ENCODE peak calls at places on chromosome 11, in nine cellular contexts. Y is neural progenitor cell; I is EL; D is AML-193; X is IMR-90; O is kidney glomerular epithelial cell; K is esophagus muscularis mucosa; S is dorsolateral prefrontal cortex; G is stimulated activated CD8-positive, alpha-beta memory T cell treated with anti-CD3 and anti-CD28 coated beads, Interleukin-4, amount 100 ng/mL, for 24 hours. Q is an unnamed sample.

GRCh38 chr11:105573091-105573490 is 36.8 kb upstream of the GRIA4 start:
- DNase-seq in Y (no peak), I (no peak), G (no peak), K (no peak), O (no peak), D (no peak), S (no peak), X (peak), Q (peak)

GRCh38 chr11:66454253-66454652 is 12.5 kb upstream of the PELI3 start:
- DNase-seq in D (no peak), G (no peak), X (no peak), Y (no peak), O (no peak), K (no peak), I (no peak), S (no peak), Q (no peak)

GRCh38 chr11:113189909-113190667 is 124.3 kb upstream of the TTC12 start:
- DNase-seq in K (no peak), D (no peak), Y (no peak), G (no peak), S (no peak), O (no peak), X (no peak), I (peak), Q (peak)

GRCh38 chr11:44875056-44875455 is 75.6 kb downstream of the TP53I11 start:
- DNase-seq in X (no peak), I (no peak), K (no peak), D (no peak), G (no peak), O (no peak), Y (no peak), S (no peak), Q (no peak)

GRCh38 chr11:12177739-12178338 is 67.4 kb downstream of the MICAL2 start:
- DNase-seq in S (no peak), D (no peak), K (no peak), O (no peak), X (peak), Y (no peak), G (no peak), I (peak), Q (no peak)

GRCh38 chr11:37984991-37985390 is 1387.0 kb upstream of the RAG2 start:
- DNase-seq in Y (no peak), D (no peak), S (no peak), I (no peak), K (no peak), G (no peak), X (no peak), O (no peak), Q (no peak)

GRCh38 chr11:69382131-69383128 is 88.5 kb downstream of the MYEOV start:
- DNase-seq in I (peak), G (no peak), S (peak), Y (no peak), D (no peak), X (no peak), K (no peak), O (no peak), Q (no peak)

GRCh38 chr11:57325735-57326048 is 940 bp upstream of the TNKS1BP1 start:
- DNase-seq in K (no peak), X (no peak), I (no peak), G (no peak), O (no peak), D (no peak), S (no peak), Y (no peak), Q (no peak)

GRCh38 chr11:65719887-65720236 is 736 bp downstream of the RNASEH2C start:
- DNase-seq in I (peak), Y (no peak), K (no peak), G (no peak), S (no peak), O (no peak), D (peak), X (peak), Q (peak)

Q was measured in astrocyte of the spinal cord.